ENCODE peak calls at places on chromosomes 11 and 22, in nine cellular contexts. One of them, this sample, is unnamed.

GRCh38 chr11:33808228-33808828 is 34.0 kb upstream of the FBXO3 start:
- DNase-seq in memory B cell: peak; percentile 83
- DNase-seq in choroid plexus epithelial cell: peak; percentile 89
- DNase-seq in kidney epithelial cell: no peak
- DNase-seq in nucleus accumbens: peak; percentile 78
- DNase-seq in stimulated activated CD4-positive, alpha-beta T cell treated with anti-CD3 and anti-CD28 coated beads, Interleukin-2, amount 100 ng/mL, for 48 hours: peak; percentile 92
- DNase-seq in HFF-Myc: peak; percentile 59
- DNase-seq in left lobe of liver: peak; percentile 77
- DNase-seq in islet precursor cell: peak; percentile 93
- DNase-seq in this sample: peak; percentile 79

GRCh38 chr11:118572075-118572913 is at the start of gene ARCN1:
- DNase-seq in memory B cell: peak; percentile 68
- DNase-seq in choroid plexus epithelial cell: peak; percentile 80
- DNase-seq in kidney epithelial cell: peak; percentile 7
- DNase-seq in nucleus accumbens: peak; percentile 83
- DNase-seq in stimulated activated CD4-positive, alpha-beta T cell treated with anti-CD3 and anti-CD28 coated beads, Interleukin-2, amount 100 ng/mL, for 48 hours: peak; percentile 56
- DNase-seq in HFF-Myc: peak; percentile 21
- DNase-seq in left lobe of liver: peak; percentile 79
- DNase-seq in islet precursor cell: peak; percentile 89
- DNase-seq in this sample: peak; percentile 83

GRCh38 chr22:37752189-37753061 is 55.3 kb upstream of the GCAT start:
- DNase-seq in memory B cell: no peak
- DNase-seq in choroid plexus epithelial cell: peak; percentile 88
- DNase-seq in kidney epithelial cell: peak; percentile 63
- DNase-seq in nucleus accumbens: no peak
- DNase-seq in stimulated activated CD4-positive, alpha-beta T cell treated with anti-CD3 and anti-CD28 coated beads, Interleukin-2, amount 100 ng/mL, for 48 hours: no peak
- DNase-seq in HFF-Myc: peak; percentile 90
- DNase-seq in left lobe of liver: peak; percentile 92
- DNase-seq in islet precursor cell: peak; percentile 93
- DNase-seq in this sample: peak; percentile 93

GRCh38 chr11:95788921-95789505 is 569 bp downstream of the FAM76B start:
- DNase-seq in memory B cell: no peak
- DNase-seq in choroid plexus epithelial cell: peak; percentile 54
- DNase-seq in kidney epithelial cell: no peak
- DNase-seq in nucleus accumbens: peak; percentile 29
- DNase-seq in stimulated activated CD4-positive, alpha-beta T cell treated with anti-CD3 and anti-CD28 coated beads, Interleukin-2, amount 100 ng/mL, for 48 hours: peak; percentile 10
- DNase-seq in HFF-Myc: peak; percentile 29
- DNase-seq in left lobe of liver: no peak
- DNase-seq in islet precursor cell: peak; percentile 82
- DNase-seq in this sample: no peak

GRCh38 chr22:27801616-27802388 is at the start of gene MN1:
- DNase-seq in memory B cell: no peak
- DNase-seq in choroid plexus epithelial cell: peak; percentile 54
- DNase-seq in kidney epithelial cell: no peak
- DNase-seq in nucleus accumbens: peak; percentile 76
- DNase-seq in stimulated activated CD4-positive, alpha-beta T cell treated with anti-CD3 and anti-CD28 coated beads, Interleukin-2, amount 100 ng/mL, for 48 hours: peak; percentile 36
- DNase-seq in HFF-Myc: no peak
- DNase-seq in left lobe of liver: peak; percentile 76
- DNase-seq in islet precursor cell: peak; percentile 65
- DNase-seq in this sample: peak; percentile 64

GRCh38 chr11:119496453-119496852 is 73.5 kb upstream of the THY1 start:
- DNase-seq in memory B cell: no peak
- DNase-seq in choroid plexus epithelial cell: no peak
- DNase-seq in kidney epithelial cell: no peak
- DNase-seq in nucleus accumbens: no peak
- DNase-seq in stimulated activated CD4-positive, alpha-beta T cell treated with anti-CD3 and anti-CD28 coated beads, Interleukin-2, amount 100 ng/mL, for 48 hours: no peak
- DNase-seq in HFF-Myc: peak; percentile 59
- DNase-seq in left lobe of liver: no peak
- DNase-seq in islet precursor cell: no peak
- DNase-seq in this sample: no peak

GRCh38 chr11:74749127-74749964 is 697 bp downstream of the RNF169 start:
- DNase-seq in memory B cell: peak; percentile 33
- DNase-seq in choroid plexus epithelial cell: peak; percentile 38
- DNase-seq in kidney epithelial cell: no peak
- DNase-seq in nucleus accumbens: peak; percentile 27
- DNase-seq in stimulated activated CD4-positive, alpha-beta T cell treated with anti-CD3 and anti-CD28 coated beads, Interleukin-2, amount 100 ng/mL, for 48 hours: peak; percentile 39
- DNase-seq in HFF-Myc: no peak
- DNase-seq in left lobe of liver: peak; percentile 73
- DNase-seq in islet precursor cell: peak; percentile 79
- DNase-seq in this sample: peak; percentile 71

GRCh38 chr22:26479792-26480610 is 3.6 kb downstream of the HPS4 start:
- DNase-seq in memory B cell: no peak
- DNase-seq in choroid plexus epithelial cell: no peak
- DNase-seq in kidney epithelial cell: no peak
- DNase-seq in nucleus accumbens: no peak
- DNase-seq in stimulated activated CD4-positive, alpha-beta T cell treated with anti-CD3 and anti-CD28 coated beads, Interleukin-2, amount 100 ng/mL, for 48 hours: no peak
- DNase-seq in HFF-Myc: no peak
- DNase-seq in left lobe of liver: no peak
- DNase-seq in islet precursor cell: no peak
- DNase-seq in this sample: no peak

GRCh38 chr11:100403817-100404216 is 283.3 kb upstream of the ARHGAP42 start:
- DNase-seq in memory B cell: no peak
- DNase-seq in choroid plexus epithelial cell: peak; percentile 86
- DNase-seq in kidney epithelial cell: peak; percentile 18
- DNase-seq in nucleus accumbens: no peak
- DNase-seq in stimulated activated CD4-positive, alpha-beta T cell treated with anti-CD3 and anti-CD28 coated beads, Interleukin-2, amount 100 ng/mL, for 48 hours: no peak
- DNase-seq in HFF-Myc: no peak
- DNase-seq in left lobe of liver: no peak
- DNase-seq in islet precursor cell: peak; percentile 71
- DNase-seq in this sample: no peak

GRCh38 chr11:110972640-110973039 is 260.4 kb upstream of the ARHGAP20 start:
- DNase-seq in memory B cell: no peak
- DNase-seq in choroid plexus epithelial cell: peak; percentile 96
- DNase-seq in kidney epithelial cell: no peak
- DNase-seq in nucleus accumbens: no peak
- DNase-seq in stimulated activated CD4-positive, alpha-beta T cell treated with anti-CD3 and anti-CD28 coated beads, Interleukin-2, amount 100 ng/mL, for 48 hours: no peak
- DNase-seq in HFF-Myc: peak; percentile 11
- DNase-seq in left lobe of liver: no peak
- DNase-seq in islet precursor cell: no peak
- DNase-seq in this sample: no peak

GRCh38 chr11:8267831-8268529 is 4.3 kb upstream of the LMO1 start:
- DNase-seq in memory B cell: peak; percentile 24
- DNase-seq in choroid plexus epithelial cell: no peak
- DNase-seq in kidney epithelial cell: no peak
- DNase-seq in nucleus accumbens: no peak
- DNase-seq in stimulated activated CD4-positive, alpha-beta T cell treated with anti-CD3 and anti-CD28 coated beads, Interleukin-2, amount 100 ng/mL, for 48 hours: no peak
- DNase-seq in HFF-Myc: no peak
- DNase-seq in left lobe of liver: no peak
- DNase-seq in islet precursor cell: peak; percentile 57
- DNase-seq in this sample: peak; percentile 47

GRCh38 chr11:69398529-69399492 is 82.7 kb upstream of the LINC01488 start:
- DNase-seq in memory B cell: no peak
- DNase-seq in choroid plexus epithelial cell: peak; percentile 21
- DNase-seq in kidney epithelial cell: no peak
- DNase-seq in nucleus accumbens: no peak
- DNase-seq in stimulated activated CD4-positive, alpha-beta T cell treated with anti-CD3 and anti-CD28 coated beads, Interleukin-2, amount 100 ng/mL, for 48 hours: no peak
- DNase-seq in HFF-Myc: no peak
- DNase-seq in left lobe of liver: no peak
- DNase-seq in islet precursor cell: peak; percentile 66
- DNase-seq in this sample: no peak

GRCh38 chr11:100525635-100526034 is 161.5 kb upstream of the ARHGAP42 start:
- DNase-seq in memory B cell: no peak
- DNase-seq in choroid plexus epithelial cell: peak; percentile 21
- DNase-seq in kidney epithelial cell: no peak
- DNase-seq in nucleus accumbens: no peak
- DNase-seq in stimulated activated CD4-positive, alpha-beta T cell treated with anti-CD3 and anti-CD28 coated beads, Interleukin-2, amount 100 ng/mL, for 48 hours: no peak
- DNase-seq in HFF-Myc: no peak
- DNase-seq in left lobe of liver: no peak
- DNase-seq in islet precursor cell: peak; percentile 55
- DNase-seq in this sample: no peak

GRCh38 chr11:70443043-70444030 is 45.0 kb downstream of the CTTN start:
- DNase-seq in memory B cell: no peak
- DNase-seq in choroid plexus epithelial cell: no peak
- DNase-seq in kidney epithelial cell: no peak
- DNase-seq in nucleus accumbens: no peak
- DNase-seq in stimulated activated CD4-positive, alpha-beta T cell treated with anti-CD3 and anti-CD28 coated beads, Interleukin-2, amount 100 ng/mL, for 48 hours: no peak
- DNase-seq in HFF-Myc: no peak
- DNase-seq in left lobe of liver: no peak
- DNase-seq in islet precursor cell: no peak
- DNase-seq in this sample: no peak

GRCh38 chr11:116610190-116610589 is 162.6 kb downstream of the BUD13 start:
- DNase-seq in memory B cell: no peak
- DNase-seq in choroid plexus epithelial cell: no peak
- DNase-seq in kidney epithelial cell: no peak
- DNase-seq in nucleus accumbens: no peak
- DNase-seq in stimulated activated CD4-positive, alpha-beta T cell treated with anti-CD3 and anti-CD28 coated beads, Interleukin-2, amount 100 ng/mL, for 48 hours: no peak
- DNase-seq in HFF-Myc: no peak
- DNase-seq in left lobe of liver: peak; percentile 37
- DNase-seq in islet precursor cell: peak; percentile 39
- DNase-seq in this sample: no peak

GRCh38 chr11:12390687-12391110 is 13.3 kb downstream of the PARVA start:
- DNase-seq in memory B cell: no peak
- DNase-seq in choroid plexus epithelial cell: no peak
- DNase-seq in kidney epithelial cell: no peak
- DNase-seq in nucleus accumbens: no peak
- DNase-seq in stimulated activated CD4-positive, alpha-beta T cell treated with anti-CD3 and anti-CD28 coated beads, Interleukin-2, amount 100 ng/mL, for 48 hours: no peak
- DNase-seq in HFF-Myc: no peak
- DNase-seq in left lobe of liver: no peak
- DNase-seq in islet precursor cell: no peak
- DNase-seq in this sample: no peak

GRCh38 chr11:57155838-57156583 is 25.7 kb upstream of the LRRC55 start:
- DNase-seq in memory B cell: no peak
- DNase-seq in choroid plexus epithelial cell: no peak
- DNase-seq in kidney epithelial cell: no peak
- DNase-seq in nucleus accumbens: no peak
- DNase-seq in stimulated activated CD4-positive, alpha-beta T cell treated with anti-CD3 and anti-CD28 coated beads, Interleukin-2, amount 100 ng/mL, for 48 hours: no peak
- DNase-seq in HFF-Myc: no peak
- DNase-seq in left lobe of liver: no peak
- DNase-seq in islet precursor cell: peak; percentile 96
- DNase-seq in this sample: no peak

GRCh38 chr11:115518983-115519382 is 14.8 kb upstream of the CADM1 start:
- DNase-seq in memory B cell: no peak
- DNase-seq in choroid plexus epithelial cell: no peak
- DNase-seq in kidney epithelial cell: no peak
- DNase-seq in nucleus accumbens: no peak
- DNase-seq in stimulated activated CD4-positive, alpha-beta T cell treated with anti-CD3 and anti-CD28 coated beads, Interleukin-2, amount 100 ng/mL, for 48 hours: no peak
- DNase-seq in HFF-Myc: no peak
- DNase-seq in left lobe of liver: no peak
- DNase-seq in islet precursor cell: no peak
- DNase-seq in this sample: no peak

GRCh38 chr11:120172921-120173705 is 35.2 kb upstream of the TRIM29 start:
- DNase-seq in memory B cell: no peak
- DNase-seq in choroid plexus epithelial cell: no peak
- DNase-seq in kidney epithelial cell: no peak
- DNase-seq in nucleus accumbens: no peak
- DNase-seq in stimulated activated CD4-positive, alpha-beta T cell treated with anti-CD3 and anti-CD28 coated beads, Interleukin-2, amount 100 ng/mL, for 48 hours: no peak
- DNase-seq in HFF-Myc: no peak
- DNase-seq in left lobe of liver: no peak
- DNase-seq in islet precursor cell: peak; percentile 37
- DNase-seq in this sample: no peak

GRCh38 chr11:75264971-75265370 is 24.4 kb downstream of the TPBGL start:
- DNase-seq in memory B cell: no peak
- DNase-seq in choroid plexus epithelial cell: no peak
- DNase-seq in kidney epithelial cell: no peak
- DNase-seq in nucleus accumbens: no peak
- DNase-seq in stimulated activated CD4-positive, alpha-beta T cell treated with anti-CD3 and anti-CD28 coated beads, Interleukin-2, amount 100 ng/mL, for 48 hours: no peak
- DNase-seq in HFF-Myc: no peak
- DNase-seq in left lobe of liver: no peak
- DNase-seq in islet precursor cell: no peak
- DNase-seq in this sample: peak; percentile 49

GRCh38 chr11:64590763-64591221 is at the start of gene SLC22A12:
- DNase-seq in memory B cell: no peak
- DNase-seq in choroid plexus epithelial cell: no peak
- DNase-seq in kidney epithelial cell: no peak
- DNase-seq in nucleus accumbens: no peak
- DNase-seq in stimulated activated CD4-positive, alpha-beta T cell treated with anti-CD3 and anti-CD28 coated beads, Interleukin-2, amount 100 ng/mL, for 48 hours: no peak
- DNase-seq in HFF-Myc: no peak
- DNase-seq in left lobe of liver: no peak
- DNase-seq in islet precursor cell: no peak
- DNase-seq in this sample: peak; percentile 30

GRCh38 chr11:126354631-126355323 is 709 bp upstream of the ST3GAL4 start:
- DNase-seq in memory B cell: no peak
- DNase-seq in choroid plexus epithelial cell: no peak
- DNase-seq in kidney epithelial cell: no peak
- DNase-seq in nucleus accumbens: no peak
- DNase-seq in stimulated activated CD4-positive, alpha-beta T cell treated with anti-CD3 and anti-CD28 coated beads, Interleukin-2, amount 100 ng/mL, for 48 hours: no peak
- DNase-seq in HFF-Myc: no peak
- DNase-seq in left lobe of liver: no peak
- DNase-seq in islet precursor cell: peak; percentile 51
- DNase-seq in this sample: peak; percentile 16

GRCh38 chr22:50544078-50544745 is 1.5 kb upstream of the KLHDC7B start:
- DNase-seq in memory B cell: peak; percentile 86
- DNase-seq in choroid plexus epithelial cell: peak; percentile 65
- DNase-seq in kidney epithelial cell: no peak
- DNase-seq in nucleus accumbens: peak; percentile 47
- DNase-seq in stimulated activated CD4-positive, alpha-beta T cell treated with anti-CD3 and anti-CD28 coated beads, Interleukin-2, amount 100 ng/mL, for 48 hours: peak; percentile 81
- DNase-seq in HFF-Myc: no peak
- DNase-seq in left lobe of liver: peak; percentile 85
- DNase-seq in islet precursor cell: peak; percentile 86
- DNase-seq in this sample: peak; percentile 86

GRCh38 chr11:72225411-72225951 is 914 bp downstream of the INPPL1 start:
- DNase-seq in memory B cell: no peak
- DNase-seq in choroid plexus epithelial cell: no peak
- DNase-seq in kidney epithelial cell: no peak
- DNase-seq in nucleus accumbens: no peak
- DNase-seq in stimulated activated CD4-positive, alpha-beta T cell treated with anti-CD3 and anti-CD28 coated beads, Interleukin-2, amount 100 ng/mL, for 48 hours: no peak
- DNase-seq in HFF-Myc: no peak
- DNase-seq in left lobe of liver: peak; percentile 45
- DNase-seq in islet precursor cell: peak; percentile 56
- DNase-seq in this sample: no peak

GRCh38 chr11:77075425-77075905 is 8.7 kb downstream of the CAPN5 start:
- DNase-seq in memory B cell: no peak
- DNase-seq in choroid plexus epithelial cell: no peak
- DNase-seq in kidney epithelial cell: no peak
- DNase-seq in nucleus accumbens: no peak
- DNase-seq in stimulated activated CD4-positive, alpha-beta T cell treated with anti-CD3 and anti-CD28 coated beads, Interleukin-2, amount 100 ng/mL, for 48 hours: no peak
- DNase-seq in HFF-Myc: no peak
- DNase-seq in left lobe of liver: no peak
- DNase-seq in islet precursor cell: peak; percentile 48
- DNase-seq in this sample: no peak

GRCh38 chr11:66479741-66480115 is 506 bp upstream of the DPP3 start:
- DNase-seq in memory B cell: no peak
- DNase-seq in choroid plexus epithelial cell: no peak
- DNase-seq in kidney epithelial cell: peak; percentile 26
- DNase-seq in nucleus accumbens: peak; percentile 86
- DNase-seq in stimulated activated CD4-positive, alpha-beta T cell treated with anti-CD3 and anti-CD28 coated beads, Interleukin-2, amount 100 ng/mL, for 48 hours: no peak
- DNase-seq in HFF-Myc: no peak
- DNase-seq in left lobe of liver: no peak
- DNase-seq in islet precursor cell: no peak
- DNase-seq in this sample: no peak

GRCh38 chr22:17559188-17559587 is 4.1 kb upstream of the SLC25A18 start:
- DNase-seq in memory B cell: no peak
- DNase-seq in choroid plexus epithelial cell: no peak
- DNase-seq in kidney epithelial cell: no peak
- DNase-seq in nucleus accumbens: no peak
- DNase-seq in stimulated activated CD4-positive, alpha-beta T cell treated with anti-CD3 and anti-CD28 coated beads, Interleukin-2, amount 100 ng/mL, for 48 hours: no peak
- DNase-seq in HFF-Myc: no peak
- DNase-seq in left lobe of liver: no peak
- DNase-seq in islet precursor cell: no peak
- DNase-seq in this sample: no peak

GRCh38 chr11:79150966-79151365 is 289.9 kb downstream of the TENM4 start:
- DNase-seq in memory B cell: no peak
- DNase-seq in choroid plexus epithelial cell: no peak
- DNase-seq in kidney epithelial cell: no peak
- DNase-seq in nucleus accumbens: no peak
- DNase-seq in stimulated activated CD4-positive, alpha-beta T cell treated with anti-CD3 and anti-CD28 coated beads, Interleukin-2, amount 100 ng/mL, for 48 hours: no peak
- DNase-seq in HFF-Myc: no peak
- DNase-seq in left lobe of liver: no peak
- DNase-seq in islet precursor cell: peak; percentile 59
- DNase-seq in this sample: no peak

GRCh38 chr22:36938028-36938425 is 24.6 kb downstream of the CSF2RB start:
- DNase-seq in memory B cell: no peak
- DNase-seq in choroid plexus epithelial cell: no peak
- DNase-seq in kidney epithelial cell: no peak
- DNase-seq in nucleus accumbens: no peak
- DNase-seq in stimulated activated CD4-positive, alpha-beta T cell treated with anti-CD3 and anti-CD28 coated beads, Interleukin-2, amount 100 ng/mL, for 48 hours: no peak
- DNase-seq in HFF-Myc: no peak
- DNase-seq in left lobe of liver: peak; percentile 44
- DNase-seq in islet precursor cell: peak; percentile 48
- DNase-seq in this sample: no peak

GRCh38 chr22:28670691-28671261 is 8.9 kb downstream of the TTC28 start:
- DNase-seq in memory B cell: no peak
- DNase-seq in choroid plexus epithelial cell: peak; percentile 9
- DNase-seq in kidney epithelial cell: no peak
- DNase-seq in nucleus accumbens: no peak
- DNase-seq in stimulated activated CD4-positive, alpha-beta T cell treated with anti-CD3 and anti-CD28 coated beads, Interleukin-2, amount 100 ng/mL, for 48 hours: no peak
- DNase-seq in HFF-Myc: no peak
- DNase-seq in left lobe of liver: no peak
- DNase-seq in islet precursor cell: no peak
- DNase-seq in this sample: no peak

GRCh38 chr11:35162795-35163194 is 23.8 kb downstream of the CD44 start:
- DNase-seq in memory B cell: no peak
- DNase-seq in choroid plexus epithelial cell: peak; percentile 47
- DNase-seq in kidney epithelial cell: no peak
- DNase-seq in nucleus accumbens: no peak
- DNase-seq in stimulated activated CD4-positive, alpha-beta T cell treated with anti-CD3 and anti-CD28 coated beads, Interleukin-2, amount 100 ng/mL, for 48 hours: no peak
- DNase-seq in HFF-Myc: no peak
- DNase-seq in left lobe of liver: no peak
- DNase-seq in islet precursor cell: no peak
- DNase-seq in this sample: no peak